ENCODE peak calls at places on chromosomes 6 and 20, in seven cellular contexts. U is Daoy; H is head of caudate nucleus; K is GM03348; O is tibial artery; R is activated CD4-positive, alpha-beta T cell treated with anti-CD3 and anti-CD28 coated beads, Interleukin-2, amount 50 U/mL, for 48 hours; J is iPS-NIHi11. A is an unnamed sample.

GRCh38 chr6:36358235-36358915 is 21.7 kb upstream of the BNIP5 start:
- DNase-seq in U (no peak), H (no peak), K (no peak), O (no peak), R (no peak), J (no peak), A (no peak)

GRCh38 chr20:50187403-50188051 is 3.1 kb upstream of the CEBPB start:
- DNase-seq in U (peak; percentile 18), H (no peak), K (no peak), O (no peak), R (no peak), J (no peak), A (no peak)

GRCh38 chr6:107532707-107533106 is 42.8 kb downstream of the SOBP start:
- DNase-seq in U (no peak), H (no peak), K (no peak), O (no peak), R (no peak), J (no peak), A (no peak)

GRCh38 chr20:59145247-59145925 is 18.2 kb upstream of the ZNF831 start:
- DNase-seq in U (no peak), H (no peak), K (no peak), O (peak; percentile 7), R (no peak), J (no peak), A (no peak)

GRCh38 chr6:111087106-111087835 is at the start of gene SLC16A10:
- DNase-seq in U (peak; percentile 82), H (peak; percentile 82), K (peak; percentile 64), O (peak; percentile 72), R (peak; percentile 73), J (peak; percentile 94), A (peak; percentile 76)

GRCh38 chr6:105509506-105510331 is 106.8 kb upstream of the PREP start:
- DNase-seq in U (peak; percentile 43), H (no peak), K (no peak), O (no peak), R (no peak), J (peak; percentile 40), A (no peak)

GRCh38 chr20:49747707-49748524 is 34.2 kb upstream of the B4GALT5 start:
- DNase-seq in U (peak; percentile 10), H (peak; percentile 47), K (peak; percentile 74), O (peak; percentile 87), R (no peak), J (no peak), A (no peak)

GRCh38 chr6:153956807-153957206 is 82.2 kb upstream of the OPRM1 start:
- DNase-seq in U (no peak), H (no peak), K (peak; percentile 6), O (no peak), R (no peak), J (no peak), A (no peak)

GRCh38 chr6:94260755-94261154 is 841.4 kb upstream of the EPHA7 start:
- DNase-seq in U (no peak), H (no peak), K (no peak), O (no peak), R (no peak), J (no peak), A (no peak)

GRCh38 chr20:49636447-49636846 is 68.5 kb upstream of the PTGIS start:
- DNase-seq in U (no peak), H (no peak), K (no peak), O (no peak), R (no peak), J (no peak), A (no peak)

GRCh38 chr6:112415366-112415765 is 68.2 kb downstream of the RFPL4B start:
- DNase-seq in U (no peak), H (no peak), K (no peak), O (no peak), R (no peak), J (no peak), A (no peak)

GRCh38 chr6:164007881-164008280 is 593.4 kb downstream of the QKI start:
- DNase-seq in U (peak; percentile 33), H (no peak), K (no peak), O (no peak), R (no peak), J (no peak), A (no peak)